ENCODE peak calls at places on chromosomes 13 and 19, in five cellular contexts. R is activated CD8-positive, alpha-beta T cell treated with anti-CD3 and anti-CD28 coated beads, Interleukin-2, amount 10 ng/mL, durations not matched to agents 7 days and 5 days; D is stimulated activated CD4-positive, alpha-beta T cell treated with anti-CD3 and anti-CD28 coated beads, Interleukin-4, amount 100 ng/mL, for 48 hours; T is activated gamma-delta T cell; Y is B cell. L is an unnamed sample.

GRCh38 chr19:5588906-5589676 is 21.3 kb upstream of the TINCR start:
- DNase-seq in Y (no peak), R (no peak), T (no peak), D (no peak), L (no peak)

GRCh38 chr19:42546831-42547500 is 18.7 kb upstream of the CEACAM1 start:
- DNase-seq in R (no peak), T (no peak), Y (no peak), D (no peak), L (no peak)

GRCh38 chr13:73793361-73793760 is 340.8 kb downstream of the KLF12 start:
- DNase-seq in D (no peak), T (no peak), R (no peak), Y (no peak), L (no peak)

GRCh38 chr19:8054169-8054568 is 1.6 kb downstream of the CCL25 start:
- DNase-seq in D (no peak), Y (peak; percentile 7), T (no peak), R (no peak), L (no peak)

GRCh38 chr13:21759503-21759902 is 88.6 kb downstream of the FGF9 start:
- DNase-seq in R (no peak), D (no peak), Y (no peak), T (no peak), L (no peak)

GRCh38 chr19:46431824-46432223 is 3.1 kb upstream of the PNMA8C start:
- DNase-seq in T (no peak), D (no peak), R (peak; percentile 24), Y (no peak), L (no peak)

GRCh38 chr13:60175571-60175970 is 11.8 kb upstream of the DIAPH3 start:
- DNase-seq in D (no peak), T (no peak), R (no peak), Y (no peak), L (no peak)

GRCh38 chr13:102042746-102043145 is 359.1 kb downstream of the FGF14 start:
- DNase-seq in D (no peak), T (no peak), Y (no peak), R (no peak), L (no peak)

GRCh38 chr13:97786510-97786909 is 167.0 kb upstream of the IPO5 start:
- DNase-seq in T (no peak), Y (no peak), D (no peak), R (no peak), L (no peak)